ENCODE peak calls at places on chromosomes 1 and 21, in seven cellular contexts. One of them, this sample, is unnamed. For H3K4me1, the result is how much of the 10 kb centered on the place peaks cover.

GRCh38 chr1:101236546-101237228 is at the start of gene S1PR1:
- DNase-seq in IMR-90: peak
- DNase-seq in heart left ventricle: peak
- DNase-seq in ovary: peak
- DNase-seq in spleen: peak
- DNase-seq in esophagus squamous epithelium: no peak
- DNase-seq in suprapubic skin: peak
- DNase-seq in this sample: peak

GRCh38 chr1:77370161-77370560 is 88.3 kb downstream of the AK5 start:
- DNase-seq in IMR-90: peak
- DNase-seq in heart left ventricle: no peak
- DNase-seq in ovary: no peak
- DNase-seq in spleen: no peak
- DNase-seq in esophagus squamous epithelium: no peak
- DNase-seq in suprapubic skin: no peak
- DNase-seq in this sample: no peak

GRCh38 chr1:204131978-204132377 is 19.9 kb downstream of the ETNK2 start:
- DNase-seq in IMR-90: no peak
- DNase-seq in heart left ventricle: no peak
- DNase-seq in ovary: no peak
- DNase-seq in spleen: no peak
- DNase-seq in esophagus squamous epithelium: no peak
- DNase-seq in suprapubic skin: no peak
- DNase-seq in this sample: no peak

GRCh38 chr1:223714849-223715709 is 2.7 kb downstream of the CAPN2 start:
- DNase-seq in IMR-90: peak
- DNase-seq in heart left ventricle: no peak
- DNase-seq in ovary: peak
- DNase-seq in spleen: no peak
- DNase-seq in esophagus squamous epithelium: no peak
- DNase-seq in suprapubic skin: no peak
- DNase-seq in this sample: peak

GRCh38 chr1:42951588-42951987 is 7.1 kb downstream of the SLC2A1 start:
- DNase-seq in IMR-90: no peak
- DNase-seq in heart left ventricle: no peak
- DNase-seq in ovary: no peak
- DNase-seq in spleen: no peak
- DNase-seq in esophagus squamous epithelium: no peak
- DNase-seq in suprapubic skin: no peak
- DNase-seq in this sample: peak

GRCh38 chr1:181208076-181208475 is 119.6 kb downstream of the IER5 start:
- DNase-seq in IMR-90: no peak
- DNase-seq in heart left ventricle: no peak
- DNase-seq in ovary: no peak
- DNase-seq in spleen: no peak
- DNase-seq in esophagus squamous epithelium: no peak
- DNase-seq in suprapubic skin: no peak
- DNase-seq in this sample: no peak

GRCh38 chr1:220954321-220954720 is 75.1 kb downstream of the HLX start:
- DNase-seq in IMR-90: no peak
- DNase-seq in heart left ventricle: no peak
- DNase-seq in ovary: no peak
- DNase-seq in spleen: no peak
- DNase-seq in esophagus squamous epithelium: no peak
- DNase-seq in suprapubic skin: no peak
- DNase-seq in this sample: no peak

GRCh38 chr1:3033795-3034100 is 12.5 kb downstream of the ACTRT2 start:
- DNase-seq in IMR-90: no peak
- DNase-seq in heart left ventricle: no peak
- DNase-seq in ovary: no peak
- DNase-seq in spleen: no peak
- DNase-seq in esophagus squamous epithelium: no peak
- DNase-seq in suprapubic skin: no peak
- DNase-seq in this sample: no peak

GRCh38 chr21:45584786-45585185 is 42.5 kb upstream of the SLC19A1 start:
- DNase-seq in IMR-90: no peak
- DNase-seq in heart left ventricle: no peak
- DNase-seq in ovary: no peak
- DNase-seq in spleen: no peak
- DNase-seq in esophagus squamous epithelium: no peak
- DNase-seq in suprapubic skin: peak
- DNase-seq in this sample: peak

GRCh38 chr1:228937851-228938247 is 202.6 kb downstream of the RHOU start:
- DNase-seq in IMR-90: no peak
- DNase-seq in heart left ventricle: peak
- DNase-seq in ovary: no peak
- DNase-seq in spleen: no peak
- DNase-seq in esophagus squamous epithelium: no peak
- DNase-seq in suprapubic skin: no peak
- DNase-seq in this sample: no peak

GRCh38 chr1:184406454-184406853 is 19.6 kb downstream of the C1orf21 start:
- DNase-seq in IMR-90: no peak
- DNase-seq in heart left ventricle: no peak
- DNase-seq in ovary: no peak
- DNase-seq in spleen: no peak
- DNase-seq in esophagus squamous epithelium: no peak
- DNase-seq in suprapubic skin: no peak
- DNase-seq in this sample: no peak

GRCh38 chr1:33459766-33460543 is 12.5 kb upstream of the ZSCAN20 start:
- DNase-seq in IMR-90: peak
- DNase-seq in heart left ventricle: no peak
- DNase-seq in ovary: no peak
- DNase-seq in spleen: no peak
- DNase-seq in esophagus squamous epithelium: no peak
- DNase-seq in suprapubic skin: no peak
- DNase-seq in this sample: no peak

GRCh38 chr1:56447732-56448276 is 131.6 kb downstream of the PLPP3 start:
- DNase-seq in IMR-90: no peak
- DNase-seq in heart left ventricle: no peak
- DNase-seq in ovary: no peak
- DNase-seq in spleen: no peak
- DNase-seq in esophagus squamous epithelium: no peak
- DNase-seq in suprapubic skin: no peak
- DNase-seq in this sample: no peak

GRCh38 chr1:56450004-56450666 is 129.2 kb downstream of the PLPP3 start:
- DNase-seq in IMR-90: no peak
- DNase-seq in heart left ventricle: no peak
- DNase-seq in ovary: no peak
- DNase-seq in spleen: no peak
- DNase-seq in esophagus squamous epithelium: no peak
- DNase-seq in suprapubic skin: no peak
- DNase-seq in this sample: no peak

GRCh38 chr1:56446531-56447098 is 132.7 kb downstream of the PLPP3 start:
- DNase-seq in IMR-90: peak
- DNase-seq in heart left ventricle: peak
- DNase-seq in ovary: no peak
- DNase-seq in spleen: no peak
- DNase-seq in esophagus squamous epithelium: no peak
- DNase-seq in suprapubic skin: peak
- DNase-seq in this sample: no peak

GRCh38 chr1:56448529-56448928 is 130.8 kb downstream of the PLPP3 start:
- DNase-seq in IMR-90: no peak
- DNase-seq in heart left ventricle: no peak
- DNase-seq in ovary: no peak
- DNase-seq in spleen: no peak
- DNase-seq in esophagus squamous epithelium: no peak
- DNase-seq in suprapubic skin: no peak
- DNase-seq in this sample: no peak

GRCh38 chr1:56448937-56449336 is 130.4 kb downstream of the PLPP3 start:
- DNase-seq in IMR-90: peak
- DNase-seq in heart left ventricle: no peak
- DNase-seq in ovary: no peak
- DNase-seq in spleen: no peak
- DNase-seq in esophagus squamous epithelium: no peak
- DNase-seq in suprapubic skin: no peak
- DNase-seq in this sample: no peak
- H3K4me1 ChIP-seq in IMR-90: under half
- H3K4me1 ChIP-seq in heart left ventricle: under half
- H3K4me1 ChIP-seq in ovary: under half
- H3K4me1 ChIP-seq in spleen: under half
- H3K4me1 ChIP-seq in esophagus squamous epithelium: under half
- H3K4me1 ChIP-seq in suprapubic skin: under half
- H3K4me1 ChIP-seq in this sample: under half

GRCh38 chr1:17557986-17558385 is 18.5 kb downstream of the ARHGEF10L start:
- DNase-seq in IMR-90: no peak
- DNase-seq in heart left ventricle: no peak
- DNase-seq in ovary: no peak
- DNase-seq in spleen: no peak
- DNase-seq in esophagus squamous epithelium: no peak
- DNase-seq in suprapubic skin: no peak
- DNase-seq in this sample: no peak
- H3K4me3 ChIP-seq in IMR-90: no peak
- H3K4me3 ChIP-seq in heart left ventricle: no peak
- H3K4me3 ChIP-seq in ovary: no peak
- H3K4me3 ChIP-seq in spleen: no peak
- H3K4me3 ChIP-seq in esophagus squamous epithelium: no peak
- H3K4me3 ChIP-seq in suprapubic skin: no peak
- H3K4me3 ChIP-seq in this sample: no peak

GRCh38 chr1:145956361-145956760 is 1.5 kb downstream of the LIX1L start:
- DNase-seq in IMR-90: no peak
- DNase-seq in heart left ventricle: no peak
- DNase-seq in ovary: no peak
- DNase-seq in spleen: no peak
- DNase-seq in esophagus squamous epithelium: no peak
- DNase-seq in suprapubic skin: no peak
- DNase-seq in this sample: no peak
- TF ChIP-seq POLR2A in IMR-90: no peak
- TF ChIP-seq POLR2A in heart left ventricle: no peak
- TF ChIP-seq POLR2A in ovary: no peak
- TF ChIP-seq POLR2A in spleen: no peak
- TF ChIP-seq POLR2A in esophagus squamous epithelium: no peak
- TF ChIP-seq POLR2A in suprapubic skin: no peak
- TF ChIP-seq POLR2A in this sample: no peak

GRCh38 chr1:218382261-218382660 is 37.1 kb downstream of the TGFB2 start:
- DNase-seq in IMR-90: no peak
- DNase-seq in heart left ventricle: no peak
- DNase-seq in ovary: no peak
- DNase-seq in spleen: no peak
- DNase-seq in esophagus squamous epithelium: no peak
- DNase-seq in suprapubic skin: no peak
- DNase-seq in this sample: no peak
- H3K4me1 ChIP-seq in IMR-90: under half
- H3K4me1 ChIP-seq in heart left ventricle: under half
- H3K4me1 ChIP-seq in ovary: under half
- H3K4me1 ChIP-seq in spleen: under half
- H3K4me1 ChIP-seq in esophagus squamous epithelium: under half
- H3K4me1 ChIP-seq in suprapubic skin: under half
- H3K4me1 ChIP-seq in this sample: under half

GRCh38 chr1:84603223-84603622 is 29.0 kb upstream of the CTBS start:
- DNase-seq in IMR-90: peak
- DNase-seq in heart left ventricle: no peak
- DNase-seq in ovary: no peak
- DNase-seq in spleen: no peak
- DNase-seq in esophagus squamous epithelium: no peak
- DNase-seq in suprapubic skin: no peak
- DNase-seq in this sample: no peak
- H3K4me3 ChIP-seq in IMR-90: no peak
- H3K4me3 ChIP-seq in heart left ventricle: peak
- H3K4me3 ChIP-seq in ovary: peak
- H3K4me3 ChIP-seq in spleen: no peak
- H3K4me3 ChIP-seq in esophagus squamous epithelium: no peak
- H3K4me3 ChIP-seq in suprapubic skin: peak
- H3K4me3 ChIP-seq in this sample: no peak

DNA sequence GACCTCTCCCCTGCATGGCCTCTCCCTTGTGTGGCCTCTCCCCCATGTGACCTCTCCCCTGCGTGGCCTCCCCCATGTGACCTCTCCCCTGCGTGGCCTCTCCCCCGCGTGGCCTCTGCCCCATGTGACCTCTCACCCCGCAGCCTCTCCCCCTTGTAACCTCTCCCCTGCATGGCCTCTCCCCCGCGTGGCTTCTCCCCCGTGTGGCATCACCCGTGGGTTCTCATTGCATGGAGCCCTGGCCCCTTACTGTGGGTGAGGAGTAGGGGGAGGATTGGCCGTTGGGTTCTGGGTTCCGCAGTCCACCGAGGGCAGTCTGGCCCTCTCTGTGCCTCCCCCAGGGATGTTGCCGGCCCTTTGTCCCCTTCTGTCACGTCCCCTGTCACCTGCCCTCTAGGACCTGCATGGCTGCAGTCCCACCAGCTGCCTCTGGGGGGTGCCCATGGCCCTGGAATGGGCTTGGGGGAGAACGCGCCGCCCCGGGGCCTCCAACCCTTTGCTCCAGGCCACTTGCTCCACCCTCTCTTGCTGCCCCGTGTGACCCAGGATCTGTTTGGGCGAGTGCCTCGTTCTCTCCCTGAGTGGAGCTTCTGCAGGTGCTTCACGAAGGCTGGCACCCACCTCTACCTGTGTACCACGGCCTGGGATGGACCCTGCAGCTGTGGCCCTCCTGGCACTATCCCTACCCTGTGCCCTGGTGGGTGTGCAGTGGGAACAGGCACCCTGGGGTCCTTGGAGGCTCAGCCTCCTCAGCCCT is 21.3 kb downstream of the RRP1 start:
- DNase-seq in IMR-90: peak
- DNase-seq in heart left ventricle: peak
- DNase-seq in ovary: peak
- DNase-seq in spleen: peak
- DNase-seq in esophagus squamous epithelium: no peak
- DNase-seq in suprapubic skin: peak
- DNase-seq in this sample: peak
- TF ChIP-seq POLR2A in IMR-90: no peak
- TF ChIP-seq POLR2A in heart left ventricle: no peak
- TF ChIP-seq POLR2A in ovary: no peak
- TF ChIP-seq POLR2A in spleen: no peak
- TF ChIP-seq POLR2A in esophagus squamous epithelium: no peak
- TF ChIP-seq POLR2A in suprapubic skin: no peak
- TF ChIP-seq POLR2A in this sample: no peak

GRCh38 chr1:106880226-106880625 is 176.2 kb upstream of the PRMT6 start:
- DNase-seq in IMR-90: no peak
- DNase-seq in heart left ventricle: peak
- DNase-seq in ovary: no peak
- DNase-seq in spleen: no peak
- DNase-seq in esophagus squamous epithelium: no peak
- DNase-seq in suprapubic skin: no peak
- DNase-seq in this sample: no peak
- H3K4me1 ChIP-seq in IMR-90: under half
- H3K4me1 ChIP-seq in heart left ventricle: under half
- H3K4me1 ChIP-seq in ovary: under half
- H3K4me1 ChIP-seq in spleen: under half
- H3K4me1 ChIP-seq in esophagus squamous epithelium: under half
- H3K4me1 ChIP-seq in suprapubic skin: under half
- H3K4me1 ChIP-seq in this sample: under half

This sample was measured in Peyer's patch.